ENCODE peak calls at places on chromosomes 13 and 19, in ten cellular contexts. F is neural progenitor cell; L is heart left ventricle; R is mucosa of descending colon; U is tibial artery; X is CD8-positive, alpha-beta T cell; E is K562; V is AG04450; J is heart right ventricle; K is kidney. S is an unnamed sample.

GRCh38 chr13:25179810-25180437 is 7.8 kb upstream of the AMER2 start:
- DNase-seq in E (no peak), L (no peak), K (no peak), X (no peak), F (no peak), R (no peak), J (no peak), V (no peak), U (no peak), S (no peak)

GRCh38 chr13:114315074-114315785 is 927 bp downstream of the CHAMP1 start:
- DNase-seq in X (no peak), V (no peak), U (no peak), E (no peak), F (no peak), J (no peak), K (no peak), L (no peak), R (no peak), S (no peak)

GRCh38 chr19:13622727-13623126 is 116.4 kb upstream of the CACNA1A start:
- DNase-seq in F (peak; percentile 56), L (no peak), R (no peak), X (no peak), U (peak; percentile 7), K (no peak), J (no peak), E (no peak), V (no peak), S (no peak)

GRCh38 chr13:20499986-20500385 is 25.7 kb downstream of the CRYL1 start:
- DNase-seq in J (no peak), K (no peak), R (no peak), F (no peak), L (no peak), X (no peak), E (no peak), U (no peak), V (no peak), S (no peak)

GRCh38 chr13:64471916-64472315 is 2758.2 kb downstream of the PCDH9 start:
- DNase-seq in X (no peak), E (no peak), U (no peak), F (no peak), K (no peak), L (no peak), V (peak; percentile 11), J (no peak), R (no peak), S (no peak)

GRCh38 chr19:46068345-46069258 is 27.8 kb upstream of the IGFL4 start:
- DNase-seq in F (no peak), J (no peak), K (no peak), R (peak; percentile 19), X (no peak), V (peak; percentile 47), U (no peak), E (no peak), L (no peak), S (no peak)

GRCh38 chr19:31351212-31352193 is 2.3 kb upstream of the TSHZ3 start:
- DNase-seq in K (peak; percentile 82), F (peak; percentile 68), U (no peak), X (no peak), V (no peak), E (no peak), J (no peak), R (peak; percentile 27), L (peak; percentile 38), S (peak; percentile 44)

GRCh38 chr13:107730835-107731234 is 484.5 kb downstream of the LIG4 start:
- DNase-seq in X (no peak), R (no peak), L (no peak), J (no peak), V (peak; percentile 21), K (no peak), E (no peak), U (no peak), F (no peak), S (no peak)

GRCh38 chr13:42181381-42181953 is 90.5 kb upstream of the AKAP11 start:
- DNase-seq in F (no peak), V (no peak), E (no peak), U (no peak), R (no peak), K (no peak), J (no peak), X (no peak), L (no peak), S (no peak)

GRCh38 chr13:107765724-107766436 is 449.5 kb downstream of the LIG4 start:
- DNase-seq in U (no peak), X (no peak), J (no peak), V (no peak), E (no peak), K (no peak), R (no peak), L (no peak), F (no peak), S (no peak)

GRCh38 chr19:34383599-34383998 is 18.6 kb downstream of the GPI start:
- DNase-seq in J (no peak), L (no peak), X (no peak), R (no peak), F (no peak), U (no peak), K (no peak), E (no peak), V (no peak), S (no peak)

GRCh38 chr19:23991170-23991569 is 76.5 kb downstream of the ZNF726 start:
- DNase-seq in L (no peak), K (no peak), V (no peak), R (peak; percentile 72), F (no peak), X (no peak), E (no peak), J (peak; percentile 6), U (no peak), S (no peak)

GRCh38 chr19:459724-460511 is 915 bp downstream of the SHC2 start:
- DNase-seq in F (peak; percentile 82), U (peak; percentile 70), E (peak; percentile 91), R (peak; percentile 57), J (peak; percentile 70), L (peak; percentile 81), V (no peak), K (peak; percentile 89), X (no peak), S (peak; percentile 64)

GRCh38 chr19:460877-461609 is at the start of gene SHC2:
- DNase-seq in E (peak; percentile 42), L (peak; percentile 64), R (no peak), K (peak; percentile 74), F (peak; percentile 70), J (peak; percentile 42), V (no peak), U (no peak), X (no peak), S (peak; percentile 49)

GRCh38 chr19:463483-464130 is 2.8 kb upstream of the SHC2 start:
- DNase-seq in U (no peak), L (no peak), E (no peak), J (no peak), K (no peak), X (no peak), R (no peak), F (no peak), V (no peak), S (no peak)

GRCh38 chr19:464146-464545 is 3.3 kb upstream of the SHC2 start:
- DNase-seq in V (no peak), K (no peak), R (no peak), J (no peak), L (no peak), X (no peak), U (no peak), E (no peak), F (no peak), S (no peak)

DNA sequence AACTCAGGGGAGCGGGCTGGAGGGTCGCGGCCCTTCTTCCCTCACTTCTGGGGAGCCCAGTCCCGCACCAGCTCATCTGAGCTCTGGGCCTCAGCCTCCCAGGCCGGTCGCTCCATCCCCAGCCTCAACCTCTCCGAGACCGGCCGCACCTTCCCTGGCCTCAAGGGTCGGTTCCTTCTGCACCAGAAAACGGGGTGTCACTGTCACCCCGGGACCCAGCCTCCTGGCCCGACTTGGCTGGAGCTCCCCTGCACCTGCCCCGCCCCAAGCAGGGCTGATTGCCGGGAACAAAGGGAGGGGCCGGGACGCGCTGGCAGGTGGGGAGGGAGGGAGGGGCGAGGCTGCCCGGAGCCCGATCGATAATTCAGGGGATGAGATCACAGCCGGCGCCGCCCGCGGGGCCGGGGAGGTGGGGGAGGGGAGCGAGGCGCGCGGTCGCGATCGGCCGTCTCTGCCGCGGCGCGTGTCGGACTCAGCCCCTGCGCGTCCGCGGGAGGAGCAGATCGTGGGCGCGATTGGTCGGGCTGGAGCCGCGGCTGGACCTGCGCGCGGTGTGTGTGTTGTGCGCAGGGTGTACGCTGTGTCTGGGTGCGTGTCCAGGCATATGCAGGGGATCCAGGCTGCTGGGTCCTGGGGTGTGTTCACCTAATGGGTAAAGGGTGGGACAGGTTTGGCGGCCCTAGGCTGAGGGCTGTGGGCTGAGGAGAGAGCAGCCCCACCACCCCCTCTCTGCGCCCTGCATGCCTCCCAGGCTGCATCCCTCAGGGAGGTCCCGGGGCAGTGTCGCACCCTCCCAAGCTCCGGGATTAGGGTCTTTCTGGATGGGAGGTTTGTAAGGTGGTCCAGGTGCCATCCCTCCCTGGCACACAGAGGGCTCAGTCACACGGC is 1.1 kb upstream of the SHC2 start:
- DNase-seq in E (peak; percentile 79), R (peak; percentile 56), F (peak; percentile 81), L (peak; percentile 47), K (no peak), J (no peak), U (no peak), V (no peak), X (no peak), S (peak; percentile 63)
- H3K9me3 ChIP-seq in E (no peaks in the 10 kb centered on the region), R (no peaks in the 10 kb centered on the region), F (no peaks in the 10 kb centered on the region), L (no peaks in the 10 kb centered on the region), K (no peaks in the 10 kb centered on the region), J (no peaks in the 10 kb centered on the region), U (no peaks in the 10 kb centered on the region), V (peaks cover 25% of the 10 kb centered on the region), X (no peaks in the 10 kb centered on the region), S (no peaks in the 10 kb centered on the region)

GRCh38 chr19:17489392-17490030 is 19.2 kb downstream of the SLC27A1 start:
- DNase-seq in X (no peak), J (no peak), V (no peak), K (no peak), L (no peak), U (no peak), E (no peak), F (no peak), R (no peak), S (no peak)
- H3K9me3 ChIP-seq in X (no peaks in the 10 kb centered on the region), J (no peaks in the 10 kb centered on the region), V (no peaks in the 10 kb centered on the region), K (no peaks in the 10 kb centered on the region), L (no peaks in the 10 kb centered on the region), U (no peaks in the 10 kb centered on the region), E (no peaks in the 10 kb centered on the region), F (no peaks in the 10 kb centered on the region), R (no peaks in the 10 kb centered on the region), S (no peaks in the 10 kb centered on the region)

DNA sequence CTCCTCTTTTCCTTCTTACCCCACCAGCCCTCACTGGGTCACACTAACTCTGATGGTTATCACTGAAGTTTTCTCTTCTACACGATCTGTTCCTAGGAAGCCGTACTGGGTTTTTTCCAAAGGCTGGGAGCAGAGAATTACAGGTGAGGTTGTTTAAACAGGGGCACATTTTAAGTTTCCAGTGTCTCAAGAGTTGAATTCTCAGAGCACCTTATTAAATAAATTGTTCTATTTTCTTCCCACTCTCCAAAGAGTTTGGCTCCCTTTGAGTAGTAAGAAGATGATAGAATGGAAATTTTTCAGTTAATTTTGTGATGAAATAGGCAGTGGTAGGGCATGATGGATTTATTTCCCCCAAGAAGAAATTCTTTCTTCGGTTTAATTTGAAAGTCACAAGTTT is at the start of gene OR7D4:
- DNase-seq in F (no peak), V (no peak), R (no peak), E (no peak), J (no peak), L (no peak), X (no peak), K (no peak), U (no peak), S (no peak)
- H3K9me3 ChIP-seq in F (peaks cover 14% of the 10 kb centered on the region), V (peaks cover 20% of the 10 kb centered on the region), R (no peaks in the 10 kb centered on the region), E (no peaks in the 10 kb centered on the region), J (peaks cover 19% of the 10 kb centered on the region), L (peaks cover 10% of the 10 kb centered on the region), X (peaks cover 3% of the 10 kb centered on the region), K (no peaks in the 10 kb centered on the region), U (no peaks in the 10 kb centered on the region), S (no peaks in the 10 kb centered on the region)

GRCh38 chr13:53703371-53704080 is 674.9 kb downstream of the OLFM4 start:
- DNase-seq in L (no peak), R (no peak), K (no peak), V (no peak), E (no peak), J (no peak), X (no peak), U (no peak), F (no peak), S (no peak)
- H3K9me3 ChIP-seq in L (peaks cover 4% of the 10 kb centered on the region), R (peaks cover 4% of the 10 kb centered on the region), K (peaks cover 2% of the 10 kb centered on the region), V (peaks cover 8% of the 10 kb centered on the region), E (no peaks in the 10 kb centered on the region), J (peaks cover 3% of the 10 kb centered on the region), X (no peaks in the 10 kb centered on the region), U (no peaks in the 10 kb centered on the region), F (no peaks in the 10 kb centered on the region), S (no peaks in the 10 kb centered on the region)

S was measured in thyroid gland.